ENCODE peak calls at places on chromosomes 13 and 19, in five cellular contexts. P is GM12878, V is GM12891, Z is H1, N is K562. F is an unnamed sample.

GRCh38 chr13:31674056-31674455 is 65.3 kb upstream of the RXFP2 start:
- DNase-seq in P (no peak), V (no peak), Z (no peak), N (no peak), F (no peak)

GRCh38 chr19:30691767-30692516 is 319.8 kb downstream of the ZNF536 start:
- DNase-seq in P (no peak), V (no peak), Z (no peak), N (no peak), F (no peak)

GRCh38 chr19:54201172-54201701 is 579 bp downstream of the RPS9 start:
- DNase-seq in P (no peak), V (no peak), Z (no peak), N (no peak), F (no peak)

GRCh38 chr13:111638233-111638632 is 317.8 kb downstream of the TEX29 start:
- DNase-seq in P (no peak), V (no peak), Z (no peak), N (no peak), F (no peak)

GRCh38 chr13:43303040-43303729 is 279.8 kb downstream of the DNAJC15 start:
- DNase-seq in P (no peak), V (peak; percentile 17), Z (peak; percentile 72), N (no peak), F (no peak)

GRCh38 chr19:51754106-51754505 is 2.4 kb upstream of the FPR1 start:
- DNase-seq in P (no peak), V (no peak), Z (no peak), N (no peak), F (no peak)

GRCh38 chr13:112325142-112325808 is 50.9 kb upstream of the SPACA7 start:
- DNase-seq in P (no peak), V (no peak), Z (no peak), N (no peak), F (no peak)

GRCh38 chr13:107395927-107396757 is 819.2 kb downstream of the LIG4 start:
- DNase-seq in P (no peak), V (no peak), Z (no peak), N (no peak), F (no peak)

GRCh38 chr13:28447989-28448388 is 46.9 kb downstream of the FLT1 start:
- DNase-seq in P (no peak), V (no peak), Z (no peak), N (no peak), F (no peak)

GRCh38 chr13:82298110-82298509 is 1584.2 kb downstream of the SLITRK1 start:
- DNase-seq in P (no peak), V (no peak), Z (no peak), N (no peak), F (no peak)

GRCh38 chr19:15419413-15420025 is 731 bp upstream of the AKAP8L start:
- DNase-seq in P (no peak), V (no peak), Z (no peak), N (no peak), F (no peak)

GRCh38 chr19:41907994-41908615 is 20.1 kb downstream of the ERFL start:
- DNase-seq in P (no peak), V (no peak), Z (no peak), N (no peak), F (no peak)

GRCh38 chr19:49877020-49877878 is at the start of the genes AKT1S1 and TBC1D17:
- DNase-seq in P (peak; percentile 100), V (peak; percentile 94), Z (peak; percentile 96), N (peak; percentile 97), F (peak; percentile 96)
- TF ChIP-seq POLR2A in P (peak; percentile 86), V (peak; percentile 54), Z (peak; percentile 90), N (peak; percentile 88), F (peak; percentile 57)

GRCh38 chr19:7657047-7657779 is 11.6 kb upstream of the RETN start:
- DNase-seq in P (no peak), V (no peak), Z (no peak), N (no peak), F (no peak)
- TF ChIP-seq TAF1 in P (no peak), V (no peak), Z (no peak), N (no peak), F (no peak)

DNA sequence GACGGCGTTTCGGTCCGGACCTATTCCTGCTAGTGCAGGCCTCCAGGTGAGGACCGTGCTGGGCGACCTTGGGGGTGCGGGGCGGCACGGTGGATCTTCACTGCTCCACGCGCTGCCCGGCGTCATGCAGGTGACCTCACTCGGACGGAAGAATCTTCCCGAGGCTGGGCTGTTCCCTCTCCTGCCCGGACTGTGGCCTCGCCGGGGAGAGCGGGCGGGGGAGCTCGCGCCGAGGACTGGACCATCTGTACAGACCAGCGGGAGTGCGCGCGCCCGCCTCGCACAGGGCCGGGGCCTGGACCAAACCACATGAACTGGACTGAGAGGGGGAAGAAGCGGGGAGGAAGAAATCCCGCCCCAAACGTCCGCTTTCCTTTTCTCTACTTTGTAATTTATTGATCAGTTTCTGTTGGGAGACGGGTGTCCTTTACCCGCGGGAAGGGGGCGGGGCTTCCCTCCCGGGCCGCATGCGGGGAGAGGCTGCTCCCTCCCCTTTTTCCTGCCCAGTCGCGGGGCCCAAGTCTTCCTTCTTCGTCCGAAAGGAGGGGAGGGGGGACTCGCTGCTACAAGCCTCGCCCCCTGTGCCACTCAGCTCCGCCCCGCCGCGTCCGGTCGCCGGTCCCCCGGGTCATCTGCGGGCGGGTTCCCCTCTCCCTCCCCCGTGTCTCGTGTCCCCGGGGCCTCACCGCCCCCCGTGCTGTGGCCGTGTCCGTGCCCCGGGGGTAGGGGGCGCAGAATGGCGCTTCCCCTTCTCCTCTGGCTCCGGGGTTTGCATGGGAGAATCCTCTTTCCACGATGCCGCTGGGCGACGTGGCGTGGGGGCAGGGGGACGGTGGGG is 4.9 kb downstream of the HRC start:
- DNase-seq in P (no peak), V (peak; percentile 58), Z (peak; percentile 91), N (peak; percentile 89), F (no peak)
- TF ChIP-seq POLR2AphosphoS5 in P (no peak), V (no peak), Z (no peak), N (peak; percentile 13), F (no peak)

DNA sequence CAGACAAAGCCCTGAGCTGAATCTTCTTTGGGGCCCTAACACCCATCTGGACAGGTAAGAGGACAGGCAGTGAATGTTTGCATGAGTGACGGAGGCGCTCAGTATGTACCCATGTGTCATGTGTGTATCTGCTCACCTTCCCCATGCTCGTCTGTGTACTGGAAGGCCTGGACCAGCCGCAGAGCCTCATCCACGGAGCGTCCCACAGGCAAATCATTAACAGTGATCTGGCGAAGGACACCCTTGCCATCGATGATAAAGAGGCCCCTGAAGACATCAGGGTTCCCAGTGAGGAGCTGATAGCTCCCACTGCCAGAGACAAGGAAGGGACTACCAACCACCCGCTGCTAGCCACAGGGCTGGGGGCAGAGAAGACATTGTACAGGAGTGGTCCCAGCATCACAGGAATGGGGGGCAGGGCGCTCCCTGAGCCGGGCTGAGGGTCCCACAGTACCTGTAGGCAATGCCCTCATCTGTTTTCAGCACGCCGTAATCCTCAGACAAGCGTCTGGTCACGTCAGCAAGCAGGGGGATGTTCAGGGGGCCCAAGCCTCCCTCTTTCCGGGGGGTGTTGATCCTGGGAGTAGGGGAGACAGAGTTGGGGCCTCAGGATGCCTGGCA is 1.8 kb downstream of the PRDX2 start:
- DNase-seq in P (no peak), V (no peak), Z (no peak), N (no peak), F (no peak)
- TF ChIP-seq POLR2A in P (no peak), V (no peak), Z (no peak), N (no peak), F (no peak)

GRCh38 chr19:8530061-8530679 is 16.2 kb upstream of the ZNF414 start:
- DNase-seq in P (no peak), V (no peak), Z (no peak), N (no peak), F (no peak)

GRCh38 chr19:8532170-8532569 is 18.2 kb upstream of the ZNF414 start:
- DNase-seq in P (no peak), V (no peak), Z (no peak), N (no peak), F (no peak)

GRCh38 chr19:8531470-8531869 is 17.5 kb upstream of the ZNF414 start:
- DNase-seq in P (no peak), V (no peak), Z (no peak), N (no peak), F (no peak)

GRCh38 chr19:8528500-8528899 is 14.5 kb upstream of the ZNF414 start:
- DNase-seq in P (no peak), V (no peak), Z (no peak), N (no peak), F (no peak)

GRCh38 chr19:8529369-8530006 is 15.5 kb upstream of the ZNF414 start:
- DNase-seq in P (no peak), V (no peak), Z (no peak), N (no peak), F (no peak)
- TF ChIP-seq TAF1 in P (no peak), V (no peak), Z (no peak), N (no peak), F (no peak)